ENCODE peak calls at places on chromosomes 5 and 9, in five cellular contexts. T is lung microvascular endothelial cell; A is T1000; C is stimulated activated CD4-positive, alpha-beta T cell treated with anti-CD3 and anti-CD28 coated beads, Interleukin-2, amount 100 ng/mL, for 48 hours; Q is NB4. K is an unnamed sample.

GRCh38 chr5:89471115-89471514 is 588.1 kb upstream of the MEF2C start:
- DNase-seq in T (no peak), A (no peak), C (no peak), Q (no peak), K (no peak)

GRCh38 chr5:41841325-41841724 is 28.9 kb downstream of the OXCT1 start:
- DNase-seq in T (no peak), A (no peak), C (no peak), Q (no peak), K (no peak)

GRCh38 chr5:180130291-180130869 is 58.8 kb upstream of the RNF130 start:
- DNase-seq in T (no peak), A (no peak), C (no peak), Q (no peak), K (no peak)

GRCh38 chr5:168311061-168311566 is 19.7 kb downstream of the WWC1 start:
- DNase-seq in T (no peak), A (no peak), C (no peak), Q (no peak), K (no peak)

GRCh38 chr5:171946382-171946781 is 60.1 kb downstream of the FBXW11 start:
- DNase-seq in T (no peak), A (no peak), C (no peak), Q (no peak), K (no peak)

GRCh38 chr9:108017671-108018070 is 528.1 kb upstream of the KLF4 start:
- DNase-seq in T (no peak), A (no peak), C (no peak), Q (no peak), K (no peak)

GRCh38 chr9:89892053-89892419 is 287.2 kb downstream of the GADD45G start:
- DNase-seq in T (no peak), A (no peak), C (no peak), Q (no peak), K (no peak)

GRCh38 chr5:125249400-125249799 is 503.0 kb upstream of the ZNF608 start:
- DNase-seq in T (no peak), A (no peak), C (no peak), Q (no peak), K (no peak)

GRCh38 chr9:120482424-120483186 is 97.4 kb downstream of the CDK5RAP2 start:
- DNase-seq in T (no peak), A (no peak), C (no peak), Q (no peak), K (no peak)

GRCh38 chr9:73548201-73548600 is 396.5 kb downstream of the ANXA1 start:
- DNase-seq in T (peak), A (no peak), C (no peak), Q (no peak), K (no peak)

GRCh38 chr9:111598730-111599091 is 736 bp downstream of the PTGR1 start:
- DNase-seq in T (peak), A (no peak), C (no peak), Q (peak), K (no peak)

GRCh38 chr9:70117835-70118319 is 74.2 kb downstream of the MAMDC2 start:
- DNase-seq in T (peak), A (no peak), C (no peak), Q (no peak), K (peak)

K was measured in pulmonary artery endothelial cell.